ENCODE peak calls at places on chromosomes 5 and 9, in four cellular contexts. R is endodermal cell, Q is BE2C, U is hepatocyte. W is an unnamed sample.

GRCh38 chr5:370959-371810 is 49.7 kb downstream of the AHRR start:
- DNase-seq in R (peak; percentile 44), Q (no peak), U (no peak), W (no peak)

GRCh38 chr5:91419571-91420537 is 36.7 kb upstream of the ARRDC3 start:
- DNase-seq in R (peak; percentile 82), Q (peak; percentile 60), U (peak; percentile 73), W (peak; percentile 72)

GRCh38 chr9:101718176-101718575 is 20.3 kb downstream of the GRIN3A start:
- DNase-seq in R (no peak), Q (no peak), U (no peak), W (no peak)

GRCh38 chr5:10548418-10549122 is 15.3 kb upstream of the ANKRD33B start:
- DNase-seq in R (no peak), Q (no peak), U (no peak), W (no peak)

GRCh38 chr9:7791364-7791763 is 8.2 kb downstream of the DMAC1 start:
- DNase-seq in R (no peak), Q (peak; percentile 28), U (no peak), W (no peak)

GRCh38 chr5:58407042-58407709 is 52.7 kb downstream of the PLK2 start:
- DNase-seq in R (no peak), Q (no peak), U (no peak), W (no peak)

GRCh38 chr9:20216438-20216837 is 405.9 kb downstream of the MLLT3 start:
- DNase-seq in R (no peak), Q (no peak), U (no peak), W (no peak)

GRCh38 chr9:89771205-89771604 is 166.4 kb downstream of the GADD45G start:
- DNase-seq in R (no peak), Q (no peak), U (no peak), W (no peak)

GRCh38 chr5:90876366-90876765 is 317.8 kb downstream of the ADGRV1 start:
- DNase-seq in R (no peak), Q (no peak), U (no peak), W (no peak)

DNA sequence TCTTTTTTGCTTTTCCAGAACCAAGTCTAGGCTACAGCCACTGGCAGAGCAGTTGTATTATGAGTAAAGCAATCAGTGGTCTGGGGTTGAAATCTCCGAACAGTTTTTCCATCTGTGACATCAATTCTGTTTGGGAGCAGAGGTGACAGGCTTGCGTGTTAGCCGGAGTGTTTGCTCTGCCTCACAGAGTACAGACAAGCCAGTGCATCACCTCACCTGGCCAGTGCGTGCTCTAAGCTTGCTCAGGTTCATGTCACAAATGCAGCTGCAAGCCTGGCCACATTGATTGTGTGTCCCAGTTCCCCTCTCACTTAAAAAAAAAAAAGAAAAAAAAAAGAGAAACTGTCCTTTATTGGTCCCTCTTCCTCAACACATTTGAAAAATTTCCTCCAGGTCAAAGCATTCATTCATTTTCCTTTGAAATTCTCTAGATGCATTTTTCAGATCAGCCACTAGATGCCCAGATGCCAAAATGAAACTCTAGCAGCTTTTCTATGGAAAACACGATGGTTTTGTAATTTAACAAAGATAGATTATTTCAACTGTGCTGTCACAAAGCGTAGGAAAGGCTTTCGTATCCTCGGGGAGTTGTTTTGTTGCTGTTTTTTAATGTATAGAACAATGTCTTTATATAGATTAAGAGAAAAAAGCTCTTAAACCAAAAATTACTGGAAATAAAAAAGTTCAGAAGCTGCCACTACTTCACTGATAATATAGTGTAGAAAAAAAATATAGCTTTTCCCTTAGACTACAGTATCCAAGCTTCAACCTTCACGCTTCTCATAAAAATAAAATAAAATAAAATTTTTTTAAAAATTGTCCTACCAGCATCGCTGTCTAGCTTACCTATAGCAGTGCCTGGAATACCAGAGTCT is 585.5 kb downstream of the TLE1 start:
- DNase-seq in R (no peak), Q (no peak), U (peak; percentile 60), W (no peak)
- TF ChIP-seq CTCF in R (peak; percentile 61), Q (peak; percentile 62), U (peak; percentile 44), W (peak; percentile 38)

DNA sequence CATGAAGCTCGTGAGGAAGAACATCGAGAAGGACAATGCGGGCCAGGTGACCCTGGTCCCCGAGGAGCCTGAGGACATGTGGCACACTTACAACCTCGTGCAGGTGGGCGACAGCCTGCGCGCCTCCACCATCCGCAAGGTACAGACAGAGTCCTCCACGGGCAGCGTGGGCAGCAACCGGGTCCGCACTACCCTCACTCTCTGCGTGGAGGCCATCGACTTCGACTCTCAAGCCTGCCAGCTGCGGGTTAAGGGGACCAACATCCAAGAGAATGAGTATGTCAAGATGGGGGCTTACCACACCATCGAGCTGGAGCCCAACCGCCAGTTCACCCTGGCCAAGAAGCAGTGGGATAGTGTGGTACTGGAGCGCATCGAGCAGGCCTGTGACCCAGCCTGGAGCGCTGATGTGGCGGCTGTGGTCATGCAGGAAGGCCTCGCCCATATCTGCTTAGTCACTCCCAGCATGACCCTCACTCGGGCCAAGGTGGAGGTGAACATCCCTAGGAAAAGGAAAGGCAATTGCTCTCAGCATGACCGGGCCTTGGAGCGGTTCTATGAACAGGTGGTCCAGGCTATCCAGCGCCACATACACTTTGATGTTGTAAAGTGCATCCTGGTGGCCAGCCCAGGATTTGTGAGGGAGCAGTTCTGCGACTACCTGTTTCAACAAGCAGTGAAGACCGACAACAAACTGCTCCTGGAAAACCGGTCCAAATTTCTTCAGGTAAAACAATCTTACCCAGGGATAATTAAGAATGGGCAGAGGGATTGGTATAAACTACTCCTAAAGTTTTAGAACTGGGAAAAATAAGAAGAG is 12.9 kb downstream of the ITGA1 start:
- DNase-seq in R (peak; percentile 84), Q (peak; percentile 69), U (peak; percentile 74), W (peak; percentile 61)
- TF ChIP-seq CTCF in R (peak; percentile 38), Q (peak; percentile 20), U (no peak), W (no peak)

DNA sequence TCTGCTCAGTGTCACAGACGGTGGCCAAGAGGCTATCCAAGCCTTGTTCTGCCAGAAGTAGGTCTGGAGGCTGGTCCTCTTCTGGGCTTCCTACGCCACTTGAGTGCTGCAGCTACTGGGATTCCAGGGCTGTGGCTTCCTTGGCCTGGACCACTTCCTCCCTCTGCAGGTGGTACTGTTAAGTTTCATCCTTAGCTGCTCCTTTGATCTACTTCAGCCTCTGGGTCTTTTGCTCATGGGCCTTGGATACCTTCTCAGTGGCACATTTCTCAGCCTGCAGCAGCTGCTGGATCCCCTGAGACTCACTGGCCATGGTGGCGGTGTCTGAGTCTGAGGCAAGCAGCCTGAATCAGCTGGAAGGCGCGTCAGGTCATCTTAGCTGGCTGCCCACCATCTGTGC is 10.3 kb downstream of the CNOT8 start:
- DNase-seq in R (peak; percentile 82), Q (peak; percentile 63), U (peak; percentile 20), W (no peak)
- TF ChIP-seq CTCF in R (peak; percentile 69), Q (peak; percentile 65), U (peak; percentile 19), W (peak; percentile 12)

DNA sequence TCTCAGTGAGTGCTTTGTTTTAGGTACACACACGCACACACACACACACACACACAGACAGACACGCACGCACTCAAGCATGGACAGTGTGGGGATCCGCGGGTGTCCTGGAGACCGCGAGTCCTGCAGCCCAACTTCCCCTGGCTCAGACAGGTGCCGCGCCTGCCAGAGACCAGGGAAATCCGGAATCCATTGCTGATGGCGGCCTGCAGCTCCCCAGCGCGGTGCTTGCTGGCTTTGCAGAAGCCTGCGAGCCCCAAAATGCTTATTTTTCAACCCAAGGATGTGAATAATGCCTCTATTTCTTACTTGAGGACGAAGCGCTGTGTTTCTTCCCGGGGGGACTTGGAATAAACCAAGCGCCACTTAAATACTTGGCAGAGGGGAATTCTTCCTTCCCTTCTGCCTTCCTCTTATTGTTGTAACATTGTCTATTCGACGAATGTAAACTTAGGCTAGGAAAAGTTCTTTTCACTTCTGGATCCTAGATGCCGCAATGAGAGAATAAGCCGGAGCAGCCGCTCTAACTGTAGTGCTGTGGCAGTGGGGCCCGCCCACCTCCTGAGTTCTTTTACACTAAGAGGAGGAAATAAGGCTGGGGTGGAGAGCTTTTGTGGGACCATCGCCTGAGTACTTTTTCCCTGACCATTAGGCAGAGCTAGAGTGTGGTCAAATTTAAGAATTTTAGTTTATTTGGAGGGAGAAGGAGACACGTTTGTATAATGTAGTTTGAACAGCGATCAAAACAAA is 804 bp downstream of the ITGA2 start:
- DNase-seq in R (peak; percentile 85), Q (peak; percentile 24), U (peak; percentile 69), W (peak; percentile 39)
- TF ChIP-seq CTCF in R (peak; percentile 49), Q (no peak), U (peak; percentile 56), W (no peak)

GRCh38 chr9:34139477-34140146 is 13.1 kb upstream of the DCAF12 start:
- DNase-seq in R (peak; percentile 48), Q (peak; percentile 58), U (peak; percentile 74), W (no peak)
- TF ChIP-seq CTCF in R (peak; percentile 52), Q (peak; percentile 51), U (peak; percentile 40), W (no peak)

DNA sequence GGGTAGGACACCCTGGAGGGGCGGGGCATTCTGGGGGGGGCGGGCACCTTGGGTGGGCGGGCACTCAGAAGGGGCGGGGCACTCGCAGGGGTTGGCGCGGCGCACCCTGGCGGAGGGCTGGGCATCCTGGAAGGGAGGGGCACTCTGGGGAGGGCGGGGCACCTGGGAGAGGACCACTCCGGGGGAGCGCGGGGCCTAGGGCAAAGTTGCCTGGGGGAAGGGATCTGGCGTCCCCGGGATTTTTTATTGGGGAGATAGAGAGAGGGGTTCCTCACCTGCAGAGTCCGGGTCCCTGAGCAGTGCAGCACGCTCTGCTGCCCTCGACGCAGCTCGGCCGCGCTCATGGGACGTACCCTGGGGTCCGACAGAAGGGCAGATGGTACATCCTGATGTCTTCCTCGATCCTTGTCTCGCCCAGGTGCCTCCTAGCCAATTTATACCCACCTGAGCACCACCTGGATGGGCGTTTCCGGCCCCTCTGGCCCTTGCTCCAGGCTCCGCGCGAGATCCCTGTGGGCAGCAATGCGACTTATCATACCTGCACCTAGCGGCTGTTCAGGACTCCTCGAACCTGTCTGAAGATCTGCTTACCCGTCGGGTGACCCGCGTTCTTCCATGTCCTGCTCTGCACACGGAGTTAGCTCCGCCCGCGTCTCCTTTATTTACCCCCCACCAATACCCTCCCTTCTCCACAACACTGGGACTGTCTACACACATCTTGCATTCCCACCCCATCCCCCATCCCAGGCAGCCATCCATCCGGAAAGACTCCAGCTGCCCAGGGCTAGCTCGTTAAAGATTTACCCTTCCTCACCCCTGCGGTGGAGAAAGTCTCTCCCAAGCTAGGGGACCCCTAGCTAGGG is at the start of gene KIF12:
- DNase-seq in R (peak; percentile 95), Q (peak; percentile 80), U (peak; percentile 91), W (peak; percentile 84)
- TF ChIP-seq CTCF in R (peak; percentile 34), Q (no peak), U (no peak), W (no peak)

GRCh38 chr9:137301086-137301947 is 754 bp downstream of the NRARP start:
- DNase-seq in R (peak; percentile 85), Q (peak; percentile 75), U (peak; percentile 83), W (peak; percentile 72)
- TF ChIP-seq CTCF in R (peak; percentile 59), Q (no peak), U (peak; percentile 21), W (no peak)